ENCODE peak calls at places on chromosomes 5 and 9, in six cellular contexts. S is M059J, Y is HT-29, W is NCI-H2171 treated with DMSO at 0.1 percent for 48 hours, H is naive B cell, B is AG04449. F is an unnamed sample.
A peak's percentile ranks its signal among the peaks of the same experiment; 100 is the strongest.

GRCh38 chr5:107401470-107402085 is 269.2 kb downstream of the EFNA5 start:
- DNase-seq in S (no peak), H (no peak), B (no peak), W (peak; percentile 71), Y (no peak), F (no peak)

GRCh38 chr5:6392571-6392970 is 14.2 kb upstream of the MED10 start:
- DNase-seq in B (no peak), S (no peak), W (no peak), Y (no peak), H (no peak), F (no peak)

GRCh38 chr5:149448831-149449714 is 70.0 kb upstream of the IL17B start:
- DNase-seq in H (no peak), B (no peak), W (no peak), Y (peak; percentile 58), S (peak; percentile 54), F (no peak)

GRCh38 chr5:74200560-74200959 is 440.0 kb downstream of the ENC1 start:
- DNase-seq in W (peak; percentile 8), Y (peak; percentile 65), S (peak; percentile 32), H (no peak), B (no peak), F (no peak)

GRCh38 chr5:15702102-15702501 is 202.1 kb downstream of the FBXL7 start:
- DNase-seq in H (no peak), W (no peak), B (no peak), Y (no peak), S (peak; percentile 66), F (no peak)

GRCh38 chr5:177142029-177142681 is 8.6 kb downstream of the NSD1 start:
- DNase-seq in Y (no peak), W (no peak), H (no peak), B (no peak), S (no peak), F (no peak)

GRCh38 chr5:154190652-154191304 is at the start of gene GALNT10:
- DNase-seq in W (peak; percentile 26), H (peak; percentile 79), Y (peak; percentile 58), B (no peak), S (peak; percentile 54), F (peak; percentile 83)

GRCh38 chr5:170632266-170632984 is 128.6 kb downstream of the KCNIP1 start:
- DNase-seq in Y (no peak), W (no peak), H (no peak), S (peak; percentile 30), B (no peak), F (no peak)

GRCh38 chr9:106862946-106863740 is at the start of gene ZNF462:
- DNase-seq in W (peak; percentile 63), S (peak; percentile 81), B (no peak), H (no peak), Y (no peak), F (peak; percentile 11)

GRCh38 chr9:98726735-98727134 is 18.0 kb upstream of the GABBR2 start:
- DNase-seq in B (no peak), Y (no peak), S (peak; percentile 42), W (peak; percentile 22), H (peak; percentile 2), F (no peak)

GRCh38 chr5:115296130-115296997 is at the start of gene CCDC112:
- DNase-seq in W (peak; percentile 64), Y (peak; percentile 75), S (peak; percentile 66), B (no peak), H (peak; percentile 68), F (peak; percentile 77)

GRCh38 chr5:140113180-140113698 is 670 bp upstream of the PURA start:
- DNase-seq in H (peak; percentile 18), S (no peak), W (no peak), B (no peak), Y (no peak), F (no peak)

GRCh38 chr9:112917987-112918362 is 27.3 kb upstream of the SLC46A2 start:
- DNase-seq in H (no peak), W (no peak), B (no peak), S (no peak), Y (no peak), F (no peak)

F was measured in GM06990.